ENCODE peak calls at places on chromosomes 2 and 18, in five cellular contexts. Q is HepG2, X is Panc1, F is H1, B is K562. Y is an unnamed sample.

GRCh38 chr18:59022167-59022945 is 117.3 kb upstream of the SEC11C start:
- DNase-seq in Q (no peak), X (no peak), F (no peak), B (no peak), Y (no peak)

GRCh38 chr2:237904806-237905599 is 45.6 kb downstream of the RAMP1 start:
- DNase-seq in Q (no peak), X (no peak), F (no peak), B (no peak), Y (no peak)

GRCh38 chr2:203951366-203951902 is 14.9 kb downstream of the ICOS start:
- DNase-seq in Q (no peak), X (no peak), F (no peak), B (no peak), Y (no peak)

GRCh38 chr2:182592691-182593393 is 123.2 kb upstream of the DNAJC10 start:
- DNase-seq in Q (no peak), X (no peak), F (no peak), B (no peak), Y (peak)

GRCh38 chr18:79631096-79631507 is 48.5 kb upstream of the CTDP1 start:
- DNase-seq in Q (no peak), X (no peak), F (no peak), B (no peak), Y (no peak)

GRCh38 chr2:164993287-164994016 is 38.1 kb upstream of the SLC38A11 start:
- DNase-seq in Q (no peak), X (no peak), F (no peak), B (no peak), Y (no peak)

GRCh38 chr2:128316777-128317185 is 1.9 kb downstream of the HS6ST1 start:
- DNase-seq in Q (no peak), X (no peak), F (no peak), B (no peak), Y (no peak)

GRCh38 chr18:60663060-60663989 is 290.8 kb upstream of the MC4R start:
- DNase-seq in Q (no peak), X (no peak), F (no peak), B (no peak), Y (no peak)

GRCh38 chr2:167820488-167820887 is 426.9 kb downstream of the STK39 start:
- DNase-seq in Q (no peak), X (no peak), F (no peak), B (no peak), Y (no peak)

GRCh38 chr2:58853420-58853819 is 612.3 kb upstream of the FANCL start:
- DNase-seq in Q (no peak), X (no peak), F (no peak), B (no peak), Y (no peak)

GRCh38 chr2:46829240-46829970 is 86.2 kb downstream of the MCFD2 start:
- DNase-seq in Q (no peak), X (no peak), F (no peak), B (no peak), Y (no peak)

GRCh38 chr2:196268538-196269338 is 97.4 kb upstream of the STK17B start:
- DNase-seq in Q (peak), X (no peak), F (no peak), B (no peak), Y (no peak)

GRCh38 chr2:56230171-56230570 is 46.4 kb downstream of the CCDC85A start:
- DNase-seq in Q (no peak), X (no peak), F (no peak), B (no peak), Y (peak)

GRCh38 chr2:138948070-138948539 is 167.9 kb upstream of the NXPH2 start:
- DNase-seq in Q (no peak), X (peak), F (no peak), B (no peak), Y (peak)

GRCh38 chr2:218028562-218029348 is 26.0 kb upstream of the TNS1 start:
- DNase-seq in Q (no peak), X (no peak), F (no peak), B (no peak), Y (no peak)

GRCh38 chr2:121297217-121297830 is 12.3 kb upstream of the TFCP2L1 start:
- DNase-seq in Q (peak), X (peak), F (no peak), B (peak), Y (peak)

GRCh38 chr2:97766567-97766966 is 53.2 kb downstream of the ZAP70 start:
- DNase-seq in Q (no peak), X (no peak), F (no peak), B (no peak), Y (no peak)

GRCh38 chr2:222398446-222398885 is 25.9 kb upstream of the SGPP2 start:
- DNase-seq in Q (no peak), X (no peak), F (no peak), B (no peak), Y (no peak)

GRCh38 chr2:2646312-2647051 is 315.4 kb upstream of the MYT1L start:
- DNase-seq in Q (no peak), X (no peak), F (no peak), B (no peak), Y (no peak)

GRCh38 chr2:147364597-147364996 is 480.2 kb upstream of the ACVR2A start:
- DNase-seq in Q (no peak), X (no peak), F (no peak), B (no peak), Y (no peak)

GRCh38 chr2:68336192-68336591 is 16.4 kb upstream of the CNRIP1 start:
- DNase-seq in Q (no peak), X (no peak), F (no peak), B (no peak), Y (peak)

GRCh38 chr2:86446060-86446459 is 4.9 kb downstream of the KDM3A start:
- DNase-seq in Q (peak), X (no peak), F (no peak), B (no peak), Y (no peak)

GRCh38 chr2:172442072-172442895 is 14.9 kb downstream of the ITGA6 start:
- DNase-seq in Q (peak), X (peak), F (no peak), B (no peak), Y (peak)

GRCh38 chr2:201157694-201158093 is 25.2 kb upstream of the CASP10 start:
- DNase-seq in Q (no peak), X (no peak), F (no peak), B (no peak), Y (no peak)

GRCh38 chr18:23416283-23416682 is 36.8 kb upstream of the RIOK3 start:
- DNase-seq in Q (no peak), X (no peak), F (no peak), B (no peak), Y (no peak)

GRCh38 chr18:57859314-57859713 is 56.2 kb upstream of the ATP8B1 start:
- DNase-seq in Q (peak), X (no peak), F (no peak), B (peak), Y (peak)

GRCh38 chr2:241931976-241932894 is 62.7 kb downstream of the RTP5 start:
- DNase-seq in Q (no peak), X (no peak), F (no peak), B (no peak), Y (no peak)

GRCh38 chr2:154370873-154371272 is 327.6 kb upstream of the KCNJ3 start:
- DNase-seq in Q (no peak), X (no peak), F (peak), B (no peak), Y (no peak)

GRCh38 chr2:71988170-71988569 is 159.5 kb downstream of the CYP26B1 start:
- DNase-seq in Q (no peak), X (no peak), F (no peak), B (no peak), Y (no peak)
- TF ChIP-seq SIN3A in Q (no peak), X (no peak), F (no peak), B (no peak), Y (no peak)

DNA sequence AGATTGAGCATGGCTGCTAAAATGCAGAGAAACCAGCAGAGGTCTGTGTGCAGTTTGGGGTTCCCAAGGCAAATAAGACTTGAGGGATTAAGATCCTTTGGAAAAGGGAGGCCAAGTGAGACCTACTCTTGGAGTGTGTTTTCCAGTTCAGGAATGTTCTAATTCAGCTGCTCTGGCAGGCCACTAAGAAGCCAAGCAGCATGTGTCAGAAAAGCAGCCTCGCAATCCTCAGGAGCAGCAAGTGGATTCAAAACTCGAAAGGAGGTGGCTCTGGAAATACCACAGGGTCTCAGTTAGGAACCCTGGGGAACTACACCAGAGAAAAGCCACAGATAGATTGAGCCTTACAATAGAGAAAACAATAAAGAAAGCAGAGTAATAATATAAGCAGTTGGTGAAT is 569.1 kb downstream of the METTL4 start:
- DNase-seq in Q (no peak), X (no peak), F (no peak), B (no peak), Y (no peak)
- TF ChIP-seq SIN3A in Q (no peak), X (no peak), F (no peak), B (no peak), Y (no peak)

DNA sequence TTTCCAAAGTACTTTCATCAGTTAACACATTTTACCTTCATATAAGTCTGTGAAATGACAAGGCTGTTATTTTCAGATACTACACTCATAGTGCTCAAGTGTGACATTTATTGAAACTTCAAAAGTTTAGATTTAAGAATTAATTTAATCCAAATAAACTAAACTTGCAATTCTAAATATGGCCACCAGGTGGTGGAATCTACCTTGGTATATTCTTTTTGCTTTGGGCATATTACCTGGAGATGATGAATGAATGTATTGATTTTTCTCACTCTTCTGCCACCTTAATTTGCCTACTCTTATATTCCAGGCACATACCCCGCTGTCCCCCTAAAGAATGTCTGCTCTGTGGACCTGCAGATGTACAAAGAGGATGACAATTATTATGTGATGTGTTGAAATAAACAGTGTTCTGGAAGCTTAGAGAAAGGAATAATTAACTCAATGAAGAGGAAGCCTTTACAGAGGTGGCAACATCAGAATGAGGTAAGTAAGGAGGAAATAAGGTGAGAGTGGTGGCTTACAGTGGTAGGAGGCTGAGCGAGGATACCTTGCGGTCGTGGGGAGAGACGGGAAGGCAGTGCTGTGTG is 179.7 kb downstream of the CELF4 start:
- DNase-seq in Q (peak), X (no peak), F (no peak), B (peak), Y (peak)
- TF ChIP-seq SIN3A in Q (no peak), X (no peak), F (no peak), B (no peak), Y (no peak)

GRCh38 chr2:145166716-145167115 is 646.8 kb upstream of the ZEB2 start:
- DNase-seq in Q (no peak), X (no peak), F (no peak), B (no peak), Y (no peak)

GRCh38 chr2:145169285-145169684 is 649.4 kb upstream of the ZEB2 start:
- DNase-seq in Q (no peak), X (no peak), F (no peak), B (no peak), Y (no peak)

GRCh38 chr2:145170787-145171186 is 650.9 kb upstream of the ZEB2 start:
- DNase-seq in Q (no peak), X (no peak), F (no peak), B (no peak), Y (no peak)

GRCh38 chr2:145168091-145168490 is 648.2 kb upstream of the ZEB2 start:
- DNase-seq in Q (no peak), X (no peak), F (no peak), B (no peak), Y (no peak)
- TF ChIP-seq SIN3A in Q (no peak), X (no peak), F (no peak), B (no peak), Y (no peak)

DNA sequence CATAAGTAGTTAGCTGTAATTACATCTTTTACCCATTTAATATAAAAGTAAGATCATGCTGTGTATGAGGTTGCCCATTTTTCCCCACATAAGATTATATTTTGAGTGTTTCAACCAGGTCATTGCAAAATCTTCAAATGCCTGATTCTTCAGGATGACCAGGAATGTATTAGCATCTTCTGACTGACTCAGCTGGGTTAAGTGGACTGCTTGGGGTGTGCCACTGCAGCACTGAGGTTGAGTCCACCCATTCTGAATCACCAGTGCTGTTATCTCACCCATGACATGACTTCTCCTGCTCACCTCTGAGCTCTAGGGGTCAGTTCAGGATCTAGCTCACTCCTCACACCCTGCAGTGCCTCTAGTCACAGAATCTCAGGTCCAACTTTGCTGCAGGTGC is 576.7 kb upstream of the ZEB2 start:
- DNase-seq in Q (no peak), X (no peak), F (no peak), B (peak), Y (no peak)
- TF ChIP-seq SIN3A in Q (no peak), X (no peak), F (no peak), B (no peak), Y (no peak)

DNA sequence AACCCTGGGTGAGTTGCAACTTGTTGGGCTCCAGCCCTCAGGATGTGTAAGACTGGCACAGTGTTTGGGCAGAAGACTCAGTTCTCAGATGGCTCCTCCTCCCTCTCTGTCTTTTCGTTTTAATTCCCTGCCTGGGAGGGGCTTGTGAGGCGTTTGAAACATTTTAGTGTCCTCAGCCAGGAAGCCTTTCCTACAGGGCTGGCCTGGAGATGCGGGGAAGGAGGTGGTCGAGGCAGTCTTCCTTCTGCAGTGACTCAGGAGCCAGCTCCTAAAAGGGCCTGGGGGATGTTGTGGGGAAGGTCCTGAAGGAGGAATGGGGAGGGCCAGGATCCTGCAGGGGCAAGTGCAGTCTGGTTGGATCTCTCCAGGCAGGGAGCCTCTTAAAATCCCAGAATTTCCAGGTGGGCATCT is 22.1 kb upstream of the IGFBP5 start:
- DNase-seq in Q (no peak), X (no peak), F (no peak), B (no peak), Y (no peak)
- TF ChIP-seq SIN3A in Q (no peak), X (no peak), F (no peak), B (no peak), Y (no peak)

Y was measured in HCT116.